ENCODE peak calls at places on chromosomes 16 and 17, in five cellular contexts. One of them, this sample, is unnamed.

GRCh38 chr17:63675231-63675606 is 24.7 kb downstream of the LIMD2 start:
- DNase-seq in H1: no peak
- DNase-seq in endothelial cell of umbilical vein: peak
- DNase-seq in A549: no peak
- DNase-seq in fibroblast of lung: peak
- DNase-seq in this sample: no peak

GRCh38 chr16:89050868-89051311 is 42.8 kb upstream of the ACSF3 start:
- DNase-seq in H1: no peak
- DNase-seq in endothelial cell of umbilical vein: no peak
- DNase-seq in A549: no peak
- DNase-seq in fibroblast of lung: no peak
- DNase-seq in this sample: no peak

GRCh38 chr16:8678068-8678927 is 3.9 kb downstream of the ABAT start:
- DNase-seq in H1: no peak
- DNase-seq in endothelial cell of umbilical vein: no peak
- DNase-seq in A549: no peak
- DNase-seq in fibroblast of lung: no peak
- DNase-seq in this sample: peak

GRCh38 chr17:27245230-27245696 is 48.7 kb upstream of the WSB1 start:
- DNase-seq in H1: peak
- DNase-seq in endothelial cell of umbilical vein: peak
- DNase-seq in A549: peak
- DNase-seq in fibroblast of lung: peak
- DNase-seq in this sample: peak

GRCh38 chr17:18041776-18042175 is 2.6 kb downstream of the GID4 start:
- DNase-seq in H1: no peak
- DNase-seq in endothelial cell of umbilical vein: no peak
- DNase-seq in A549: no peak
- DNase-seq in fibroblast of lung: peak
- DNase-seq in this sample: peak

GRCh38 chr17:5585814-5586558 is 1.7 kb upstream of the NLRP1 start:
- DNase-seq in H1: no peak
- DNase-seq in endothelial cell of umbilical vein: no peak
- DNase-seq in A549: no peak
- DNase-seq in fibroblast of lung: peak
- DNase-seq in this sample: peak

GRCh38 chr16:11390573-11391495 is 45.6 kb downstream of the RMI2 start:
- DNase-seq in H1: no peak
- DNase-seq in endothelial cell of umbilical vein: no peak
- DNase-seq in A549: no peak
- DNase-seq in fibroblast of lung: no peak
- DNase-seq in this sample: no peak

GRCh38 chr16:81265658-81266451 is 27.4 kb downstream of the BCO1 start:
- DNase-seq in H1: no peak
- DNase-seq in endothelial cell of umbilical vein: no peak
- DNase-seq in A549: no peak
- DNase-seq in fibroblast of lung: peak
- DNase-seq in this sample: peak

GRCh38 chr17:19750020-19750572 is 2.0 kb upstream of the ALDH3A1 start:
- DNase-seq in H1: no peak
- DNase-seq in endothelial cell of umbilical vein: no peak
- DNase-seq in A549: no peak
- DNase-seq in fibroblast of lung: no peak
- DNase-seq in this sample: no peak

GRCh38 chr17:27462714-27463113 is 6.5 kb downstream of the KSR1 start:
- DNase-seq in H1: no peak
- DNase-seq in endothelial cell of umbilical vein: no peak
- DNase-seq in A549: no peak
- DNase-seq in fibroblast of lung: no peak
- DNase-seq in this sample: no peak

GRCh38 chr16:52912565-52913173 is 140.0 kb downstream of the CHD9NB start:
- DNase-seq in H1: peak
- DNase-seq in endothelial cell of umbilical vein: peak
- DNase-seq in A549: peak
- DNase-seq in fibroblast of lung: peak
- DNase-seq in this sample: peak

GRCh38 chr17:59601130-59601529 is 18.6 kb upstream of the CLTC start:
- DNase-seq in H1: no peak
- DNase-seq in endothelial cell of umbilical vein: no peak
- DNase-seq in A549: no peak
- DNase-seq in fibroblast of lung: no peak
- DNase-seq in this sample: no peak

GRCh38 chr17:61410555-61411089 is 11.0 kb downstream of the TBX2 start:
- DNase-seq in H1: peak
- DNase-seq in endothelial cell of umbilical vein: peak
- DNase-seq in A549: no peak
- DNase-seq in fibroblast of lung: peak
- DNase-seq in this sample: peak

GRCh38 chr17:62083651-62084050 is 18.6 kb upstream of the MED13 start:
- DNase-seq in H1: no peak
- DNase-seq in endothelial cell of umbilical vein: no peak
- DNase-seq in A549: no peak
- DNase-seq in fibroblast of lung: no peak
- DNase-seq in this sample: no peak

GRCh38 chr17:27276653-27277156 is 17.2 kb upstream of the WSB1 start:
- DNase-seq in H1: peak
- DNase-seq in endothelial cell of umbilical vein: no peak
- DNase-seq in A549: no peak
- DNase-seq in fibroblast of lung: peak
- DNase-seq in this sample: no peak

GRCh38 chr17:20089795-20090547 is 80.8 kb downstream of the SPECC1 start:
- DNase-seq in H1: no peak
- DNase-seq in endothelial cell of umbilical vein: no peak
- DNase-seq in A549: no peak
- DNase-seq in fibroblast of lung: no peak
- DNase-seq in this sample: no peak

GRCh38 chr17:4535667-4536258 is 19.4 kb downstream of the MYBBP1A start:
- DNase-seq in H1: no peak
- DNase-seq in endothelial cell of umbilical vein: no peak
- DNase-seq in A549: no peak
- DNase-seq in fibroblast of lung: no peak
- DNase-seq in this sample: no peak
- H3K4me2 ChIP-seq in H1: peak
- H3K4me2 ChIP-seq in endothelial cell of umbilical vein: no peak
- H3K4me2 ChIP-seq in A549: no peak
- H3K4me2 ChIP-seq in fibroblast of lung: no peak
- H3K4me2 ChIP-seq in this sample: no peak

GRCh38 chr16:4610011-4611005 is 4.4 kb downstream of the UBALD1 start:
- DNase-seq in H1: no peak
- DNase-seq in endothelial cell of umbilical vein: no peak
- DNase-seq in A549: no peak
- DNase-seq in fibroblast of lung: no peak
- DNase-seq in this sample: no peak
- H3K4me2 ChIP-seq in H1: no peak
- H3K4me2 ChIP-seq in endothelial cell of umbilical vein: no peak
- H3K4me2 ChIP-seq in A549: no peak
- H3K4me2 ChIP-seq in fibroblast of lung: no peak
- H3K4me2 ChIP-seq in this sample: no peak

GRCh38 chr17:9074106-9074505 is 52.8 kb downstream of the NTN1 start:
- DNase-seq in H1: no peak
- DNase-seq in endothelial cell of umbilical vein: no peak
- DNase-seq in A549: no peak
- DNase-seq in fibroblast of lung: no peak
- DNase-seq in this sample: peak

GRCh38 chr17:9071016-9071415 is 49.7 kb downstream of the NTN1 start:
- DNase-seq in H1: no peak
- DNase-seq in endothelial cell of umbilical vein: no peak
- DNase-seq in A549: no peak
- DNase-seq in fibroblast of lung: no peak
- DNase-seq in this sample: no peak

GRCh38 chr17:9071921-9072503 is 50.7 kb downstream of the NTN1 start:
- DNase-seq in H1: no peak
- DNase-seq in endothelial cell of umbilical vein: no peak
- DNase-seq in A549: no peak
- DNase-seq in fibroblast of lung: no peak
- DNase-seq in this sample: no peak

GRCh38 chr17:9072626-9073339 is 51.5 kb downstream of the NTN1 start:
- DNase-seq in H1: no peak
- DNase-seq in endothelial cell of umbilical vein: no peak
- DNase-seq in A549: no peak
- DNase-seq in fibroblast of lung: no peak
- DNase-seq in this sample: peak
- H3K4me2 ChIP-seq in H1: no peak
- H3K4me2 ChIP-seq in endothelial cell of umbilical vein: no peak
- H3K4me2 ChIP-seq in A549: no peak
- H3K4me2 ChIP-seq in fibroblast of lung: peak
- H3K4me2 ChIP-seq in this sample: peak

GRCh38 chr16:56990407-56991286 is 1.3 kb downstream of the NLRC5 start:
- DNase-seq in H1: no peak
- DNase-seq in endothelial cell of umbilical vein: no peak
- DNase-seq in A549: no peak
- DNase-seq in fibroblast of lung: no peak
- DNase-seq in this sample: no peak

GRCh38 chr16:56987692-56988091 is 1.7 kb upstream of the NLRC5 start:
- DNase-seq in H1: no peak
- DNase-seq in endothelial cell of umbilical vein: no peak
- DNase-seq in A549: no peak
- DNase-seq in fibroblast of lung: no peak
- DNase-seq in this sample: no peak

GRCh38 chr16:56988948-56989945 is at the start of gene NLRC5:
- DNase-seq in H1: peak
- DNase-seq in endothelial cell of umbilical vein: peak
- DNase-seq in A549: peak
- DNase-seq in fibroblast of lung: peak
- DNase-seq in this sample: peak

GRCh38 chr16:56988161-56988947 is 1.0 kb upstream of the NLRC5 start:
- DNase-seq in H1: no peak
- DNase-seq in endothelial cell of umbilical vein: no peak
- DNase-seq in A549: no peak
- DNase-seq in fibroblast of lung: no peak
- DNase-seq in this sample: no peak

DNA sequence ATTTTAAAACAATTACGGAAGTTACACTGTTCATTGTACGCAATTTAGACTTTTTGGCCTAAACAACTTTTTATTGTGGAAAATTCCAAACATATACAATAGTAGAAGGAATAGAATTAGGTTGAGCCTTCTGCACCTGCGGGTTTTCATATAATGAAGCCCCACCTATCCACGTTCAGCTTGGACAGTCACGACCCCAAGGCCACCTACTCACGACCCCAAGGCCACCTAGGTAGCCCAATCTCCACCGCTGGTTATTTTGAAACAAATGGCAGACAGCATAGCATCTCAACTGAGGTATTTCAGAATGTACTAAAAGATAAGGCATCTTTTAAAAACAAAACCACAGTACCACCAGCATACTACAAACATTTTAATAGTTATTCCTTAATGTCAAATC is 631 bp downstream of the NLRC5 start:
- DNase-seq in H1: no peak
- DNase-seq in endothelial cell of umbilical vein: no peak
- DNase-seq in A549: no peak
- DNase-seq in fibroblast of lung: no peak
- DNase-seq in this sample: no peak
- H3K4me2 ChIP-seq in H1: peak
- H3K4me2 ChIP-seq in endothelial cell of umbilical vein: peak
- H3K4me2 ChIP-seq in A549: peak
- H3K4me2 ChIP-seq in fibroblast of lung: peak
- H3K4me2 ChIP-seq in this sample: peak

GRCh38 chr16:19286827-19287226 is 1.3 kb downstream of the CLEC19A start:
- DNase-seq in H1: no peak
- DNase-seq in endothelial cell of umbilical vein: no peak
- DNase-seq in A549: no peak
- DNase-seq in fibroblast of lung: no peak
- DNase-seq in this sample: no peak
- H3K4me2 ChIP-seq in H1: no peak
- H3K4me2 ChIP-seq in endothelial cell of umbilical vein: no peak
- H3K4me2 ChIP-seq in A549: no peak
- H3K4me2 ChIP-seq in fibroblast of lung: no peak
- H3K4me2 ChIP-seq in this sample: no peak

GRCh38 chr16:79082955-79083354 is 517.6 kb downstream of the MAF start:
- DNase-seq in H1: no peak
- DNase-seq in endothelial cell of umbilical vein: no peak
- DNase-seq in A549: no peak
- DNase-seq in fibroblast of lung: no peak
- DNase-seq in this sample: no peak

GRCh38 chr16:79081292-79082066 is 519.1 kb downstream of the MAF start:
- DNase-seq in H1: no peak
- DNase-seq in endothelial cell of umbilical vein: no peak
- DNase-seq in A549: no peak
- DNase-seq in fibroblast of lung: no peak
- DNase-seq in this sample: no peak

GRCh38 chr16:79077391-79077790 is 523.1 kb downstream of the MAF start:
- DNase-seq in H1: no peak
- DNase-seq in endothelial cell of umbilical vein: no peak
- DNase-seq in A549: no peak
- DNase-seq in fibroblast of lung: no peak
- DNase-seq in this sample: no peak

GRCh38 chr16:79076039-79076767 is 524.3 kb downstream of the MAF start:
- DNase-seq in H1: no peak
- DNase-seq in endothelial cell of umbilical vein: no peak
- DNase-seq in A549: no peak
- DNase-seq in fibroblast of lung: no peak
- DNase-seq in this sample: no peak

GRCh38 chr16:79079656-79080420 is 520.7 kb downstream of the MAF start:
- DNase-seq in H1: no peak
- DNase-seq in endothelial cell of umbilical vein: no peak
- DNase-seq in A549: no peak
- DNase-seq in fibroblast of lung: no peak
- DNase-seq in this sample: no peak
- H3K4me2 ChIP-seq in H1: no peak
- H3K4me2 ChIP-seq in endothelial cell of umbilical vein: no peak
- H3K4me2 ChIP-seq in A549: no peak
- H3K4me2 ChIP-seq in fibroblast of lung: no peak
- H3K4me2 ChIP-seq in this sample: no peak